ENCODE peak calls at places on chromosomes 6 and 20, in four cellular contexts. O, V, S and F are unnamed samples.

GRCh38 chr20:49672109-49672681 is 41.5 kb downstream of the B4GALT5 start:
- DNase-seq in S (no peak), V (no peak), O (no peak), F (no peak)

GRCh38 chr6:134529921-134530320 is 212.0 kb upstream of the SGK1 start:
- DNase-seq in S (no peak), O (no peak), V (no peak), F (no peak)

GRCh38 chr6:138957484-138957883 is 30.6 kb downstream of the REPS1 start:
- DNase-seq in O (no peak), S (no peak), V (no peak), F (no peak)

GRCh38 chr6:81215092-81215432 is 537.4 kb downstream of the TENT5A start:
- DNase-seq in V (no peak), S (no peak), O (no peak), F (no peak)

GRCh38 chr20:57704245-57704644 is 5.6 kb downstream of the PMEPA1 start:
- DNase-seq in O (no peak), V (no peak), S (no peak), F (no peak)

GRCh38 chr20:19784511-19785172 is 26.6 kb downstream of the RIN2 start:
- DNase-seq in O (peak), V (no peak), S (no peak), F (no peak)

GRCh38 chr6:161117329-161117707 is 125.7 kb downstream of the MAP3K4 start:
- DNase-seq in O (no peak), V (no peak), S (no peak), F (no peak)

GRCh38 chr6:28658475-28659249 is 133.0 kb downstream of the GPX5 start:
- DNase-seq in O (no peak), V (no peak), S (no peak), F (no peak)